ENCODE peak calls at places on chromosomes 11 and 22, in six cellular contexts. N is HepG2, V is GM12878, U is K562, Q is SK-N-SH, E is HCT116. X is an unnamed sample.
A peak's percentile ranks its signal among the peaks of the same experiment; 100 is the strongest.

GRCh38 chr11:93741882-93742226 is 382 bp downstream of the C11orf54 start:
- DNase-seq in N (peak; percentile 95), V (no peak), U (peak; percentile 54), Q (no peak), E (no peak), X (no peak)

GRCh38 chr11:24833598-24833997 is 336.7 kb downstream of the LUZP2 start:
- DNase-seq in N (no peak), V (no peak), U (no peak), Q (no peak), E (no peak), X (no peak)

GRCh38 chr22:40834628-40835027 is 15.5 kb upstream of the SLC25A17 start:
- DNase-seq in N (no peak), V (no peak), U (no peak), Q (no peak), E (no peak), X (no peak)

GRCh38 chr11:14537134-14537599 is 17.0 kb upstream of the PSMA1 start:
- DNase-seq in N (peak; percentile 20), V (no peak), U (peak; percentile 64), Q (peak; percentile 68), E (no peak), X (peak; percentile 24)

GRCh38 chr11:116224154-116224888 is 548.5 kb downstream of the BUD13 start:
- DNase-seq in N (peak; percentile 32), V (no peak), U (peak; percentile 52), Q (peak; percentile 63), E (peak; percentile 6), X (peak; percentile 17)

GRCh38 chr11:60923326-60923725 is 934 bp upstream of the TMEM132A start:
- DNase-seq in N (no peak), V (no peak), U (no peak), Q (peak; percentile 37), E (no peak), X (no peak)

GRCh38 chr22:30694171-30694637 is 470 bp upstream of the OSBP2 start:
- DNase-seq in N (no peak), V (no peak), U (no peak), Q (peak; percentile 84), E (peak; percentile 29), X (no peak)

GRCh38 chr11:129951201-129951882 is 51.3 kb downstream of the PRDM10 start:
- DNase-seq in N (no peak), V (no peak), U (no peak), Q (no peak), E (no peak), X (no peak)

GRCh38 chr11:20360650-20361049 is 2.9 kb upstream of the HTATIP2 start:
- DNase-seq in N (peak; percentile 53), V (peak; percentile 21), U (no peak), Q (no peak), E (no peak), X (no peak)

GRCh38 chr11:124745270-124745834 is 5.6 kb downstream of the NRGN start:
- DNase-seq in N (no peak), V (no peak), U (no peak), Q (no peak), E (no peak), X (no peak)

GRCh38 chr11:114440121-114440860 is 1.0 kb downstream of the REXO2 start:
- DNase-seq in N (peak; percentile 41), V (no peak), U (no peak), Q (peak; percentile 46), E (no peak), X (no peak)

GRCh38 chr22:44000123-44000522 is 24.0 kb upstream of the PARVB start:
- DNase-seq in N (peak; percentile 27), V (no peak), U (no peak), Q (no peak), E (no peak), X (no peak)

GRCh38 chr11:11731311-11732083 is 109.7 kb upstream of the GALNT18 start:
- DNase-seq in N (no peak), V (no peak), U (no peak), Q (no peak), E (peak; percentile 68), X (no peak)

GRCh38 chr11:60942970-60943565 is 8.9 kb downstream of the SLC15A3 start:
- DNase-seq in N (no peak), V (no peak), U (no peak), Q (no peak), E (no peak), X (no peak)

GRCh38 chr22:20405931-20406685 is 12.2 kb downstream of the ZNF74 start:
- DNase-seq in N (no peak), V (no peak), U (no peak), Q (no peak), E (no peak), X (no peak)

GRCh38 chr11:69530278-69531070 is 49.0 kb downstream of the LINC01488 start:
- DNase-seq in N (no peak), V (no peak), U (no peak), Q (no peak), E (no peak), X (no peak)

GRCh38 chr22:33656808-33657628 is 263.3 kb downstream of the LARGE1 start:
- DNase-seq in N (no peak), V (no peak), U (no peak), Q (peak; percentile 20), E (no peak), X (no peak)

DNA sequence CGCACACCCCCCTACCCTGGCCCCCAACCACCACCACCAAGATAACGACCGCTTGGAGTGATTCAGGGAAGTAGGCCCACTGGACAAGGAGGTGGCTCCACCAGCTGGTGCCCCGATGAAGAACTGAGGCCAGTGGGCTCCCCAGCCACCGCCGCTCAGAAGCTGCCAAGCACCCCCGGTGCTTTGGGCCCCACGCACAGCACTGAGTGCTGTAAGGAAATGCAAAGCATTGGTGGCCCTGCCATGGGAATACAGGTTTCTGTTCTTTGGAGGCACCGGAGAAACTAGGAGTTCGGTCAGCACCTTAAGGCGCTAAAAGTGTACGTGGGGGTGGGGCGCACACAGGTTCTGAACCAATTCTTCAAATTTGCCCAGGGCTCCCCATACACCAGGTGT is 664 bp upstream of the PRSS23 start:
- DNase-seq in N (no peak), V (no peak), U (no peak), Q (peak; percentile 40), E (no peak), X (no peak)
- H3K4me3 ChIP-seq in N (peak overlapping the region; percentile 67), V (no peak overlapping the region), U (no peak overlapping the region), Q (peak overlapping the region; percentile 84), E (peak overlapping the region; percentile 65), X (peak overlapping the region; percentile 60)

GRCh38 chr22:50283821-50284220 is 13.6 kb upstream of the MAPK11 start:
- DNase-seq in N (no peak), V (no peak), U (no peak), Q (no peak), E (no peak), X (no peak)
- TF ChIP-seq SIN3A in N (no peak), V (no peak), U (no peak), Q (no peak), E (no peak), X (no peak)

GRCh38 chr22:17368727-17369552 is at the start of gene CECR2:
- DNase-seq in N (no peak), V (peak; percentile 7), U (peak; percentile 61), Q (peak; percentile 54), E (peak; percentile 34), X (no peak)
- H3K4me3 ChIP-seq in N (peak within 1 kb of the TSS; percentile 52), V (peak within 1 kb of the TSS; percentile 53), U (peak within 1 kb of the TSS; percentile 21), Q (no peak within 1 kb of the TSS), E (peak within 1 kb of the TSS; percentile 70), X (peak within 1 kb of the TSS; percentile 59)

DNA sequence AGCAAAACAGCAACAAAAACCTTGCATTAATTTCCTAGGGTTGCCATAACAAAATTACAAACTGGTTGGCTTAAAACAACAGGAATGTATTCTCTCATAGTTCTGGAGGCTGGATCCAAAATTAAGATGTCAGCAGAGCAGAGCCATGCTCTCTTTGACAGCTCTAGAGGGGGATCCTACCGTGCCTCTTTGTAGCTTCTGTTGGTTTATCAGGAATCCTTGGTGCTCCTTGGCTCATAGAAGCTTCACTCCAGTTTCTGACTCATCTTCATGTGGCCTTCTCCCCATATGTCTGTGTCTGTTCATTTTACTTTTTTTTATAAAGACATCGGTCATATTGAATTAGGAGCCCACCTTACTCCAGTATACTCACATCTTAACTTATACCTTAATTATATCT is 90.5 kb upstream of the POU2AF2 start:
- DNase-seq in N (no peak), V (no peak), U (no peak), Q (no peak), E (no peak), X (no peak)
- TF ChIP-seq SIN3A in N (no peak), V (no peak), U (no peak), Q (no peak), E (no peak), X (no peak)

DNA sequence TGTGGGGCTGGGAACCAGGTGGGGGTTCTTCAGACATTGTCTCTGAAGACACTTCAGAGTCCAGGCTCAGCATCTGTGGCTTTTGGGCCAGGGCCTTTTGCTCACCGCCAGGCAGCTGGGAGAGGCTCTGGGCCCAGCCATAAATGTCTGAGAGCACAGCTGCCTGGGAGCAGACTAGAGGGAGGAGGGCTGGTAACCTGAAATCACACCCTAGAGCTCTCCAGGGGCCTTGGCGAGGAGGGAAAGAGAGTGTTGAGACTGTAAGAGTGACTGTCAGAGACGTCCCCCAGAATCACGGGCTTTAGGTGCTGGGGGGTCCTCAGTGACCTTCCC is 4.1 kb downstream of the TRABD start:
- DNase-seq in N (no peak), V (no peak), U (no peak), Q (no peak), E (no peak), X (no peak)
- H3K4me3 ChIP-seq in N (no peak overlapping the region), V (peak overlapping the region; percentile 64), U (peak overlapping the region; percentile 47), Q (no peak overlapping the region), E (peak overlapping the region; percentile 66), X (peak overlapping the region; percentile 36)

X was measured in Panc1.